ENCODE peak calls at places on chromosomes 13 and 19, in four cellular contexts. One of them, this sample, is unnamed.

GRCh38 chr13:75170321-75170720 is 311.6 kb downstream of the TBC1D4 start:
- DNase-seq in activated CD4-positive, alpha-beta T cell treated with anti-CD3 and anti-CD28 coated beads, Interleukin-2, amount 10 ng/mL, durations not matched to agents 7 days and 5 days: no peak
- DNase-seq in AG09309: no peak
- DNase-seq in iPS-NIHi11: no peak
- DNase-seq in this sample: no peak

GRCh38 chr13:98202026-98202425 is 25.0 kb upstream of the RNF113B start:
- DNase-seq in activated CD4-positive, alpha-beta T cell treated with anti-CD3 and anti-CD28 coated beads, Interleukin-2, amount 10 ng/mL, durations not matched to agents 7 days and 5 days: no peak
- DNase-seq in AG09309: no peak
- DNase-seq in iPS-NIHi11: no peak
- DNase-seq in this sample: no peak

GRCh38 chr19:28289294-28290063 is 923.5 kb downstream of the UQCRFS1 start:
- DNase-seq in iPS-NIHi11: peak; percentile 55
- DNase-seq in activated CD4-positive, alpha-beta T cell treated with anti-CD3 and anti-CD28 coated beads, Interleukin-2, amount 10 ng/mL, durations not matched to agents 7 days and 5 days: no peak
- DNase-seq in AG09309: peak; percentile 16
- DNase-seq in this sample: peak; percentile 51

GRCh38 chr19:6654347-6655310 is 15.3 kb downstream of the TNFSF14 start:
- DNase-seq in AG09309: no peak
- DNase-seq in activated CD4-positive, alpha-beta T cell treated with anti-CD3 and anti-CD28 coated beads, Interleukin-2, amount 10 ng/mL, durations not matched to agents 7 days and 5 days: peak; percentile 66
- DNase-seq in iPS-NIHi11: no peak
- DNase-seq in this sample: no peak

GRCh38 chr19:49538643-49539042 is 10.8 kb downstream of the RCN3 start:
- DNase-seq in iPS-NIHi11: no peak
- DNase-seq in AG09309: no peak
- DNase-seq in activated CD4-positive, alpha-beta T cell treated with anti-CD3 and anti-CD28 coated beads, Interleukin-2, amount 10 ng/mL, durations not matched to agents 7 days and 5 days: no peak
- DNase-seq in this sample: no peak

GRCh38 chr19:39038098-39038497 is 5.7 kb upstream of the FBXO27 start:
- DNase-seq in activated CD4-positive, alpha-beta T cell treated with anti-CD3 and anti-CD28 coated beads, Interleukin-2, amount 10 ng/mL, durations not matched to agents 7 days and 5 days: no peak
- DNase-seq in iPS-NIHi11: peak; percentile 84
- DNase-seq in AG09309: no peak
- DNase-seq in this sample: no peak

GRCh38 chr13:26184791-26185250 is 37.3 kb downstream of the RNF6 start:
- DNase-seq in activated CD4-positive, alpha-beta T cell treated with anti-CD3 and anti-CD28 coated beads, Interleukin-2, amount 10 ng/mL, durations not matched to agents 7 days and 5 days: peak; percentile 84
- DNase-seq in iPS-NIHi11: peak; percentile 56
- DNase-seq in AG09309: peak; percentile 17
- DNase-seq in this sample: peak; percentile 23

GRCh38 chr19:2168619-2169424 is 5.1 kb downstream of the DOT1L start:
- DNase-seq in iPS-NIHi11: peak; percentile 68
- DNase-seq in AG09309: peak; percentile 90
- DNase-seq in activated CD4-positive, alpha-beta T cell treated with anti-CD3 and anti-CD28 coated beads, Interleukin-2, amount 10 ng/mL, durations not matched to agents 7 days and 5 days: no peak
- DNase-seq in this sample: peak; percentile 92

GRCh38 chr13:40438022-40438692 is 228.3 kb downstream of the FOXO1 start:
- DNase-seq in iPS-NIHi11: no peak
- DNase-seq in AG09309: no peak
- DNase-seq in activated CD4-positive, alpha-beta T cell treated with anti-CD3 and anti-CD28 coated beads, Interleukin-2, amount 10 ng/mL, durations not matched to agents 7 days and 5 days: no peak
- DNase-seq in this sample: no peak

GRCh38 chr13:33817513-33817842 is 471 bp upstream of the RFC3 start:
- DNase-seq in AG09309: no peak
- DNase-seq in activated CD4-positive, alpha-beta T cell treated with anti-CD3 and anti-CD28 coated beads, Interleukin-2, amount 10 ng/mL, durations not matched to agents 7 days and 5 days: no peak
- DNase-seq in iPS-NIHi11: no peak
- DNase-seq in this sample: no peak

GRCh38 chr13:36819811-36820140 is 754 bp downstream of the RFXAP start:
- DNase-seq in activated CD4-positive, alpha-beta T cell treated with anti-CD3 and anti-CD28 coated beads, Interleukin-2, amount 10 ng/mL, durations not matched to agents 7 days and 5 days: peak; percentile 54
- DNase-seq in AG09309: no peak
- DNase-seq in iPS-NIHi11: no peak
- DNase-seq in this sample: no peak

GRCh38 chr13:98848736-98849135 is 96.3 kb upstream of the SLC15A1 start:
- DNase-seq in AG09309: no peak
- DNase-seq in activated CD4-positive, alpha-beta T cell treated with anti-CD3 and anti-CD28 coated beads, Interleukin-2, amount 10 ng/mL, durations not matched to agents 7 days and 5 days: no peak
- DNase-seq in iPS-NIHi11: no peak
- DNase-seq in this sample: no peak

GRCh38 chr19:39052846-39053245 is 20.5 kb upstream of the FBXO27 start:
- DNase-seq in AG09309: no peak
- DNase-seq in iPS-NIHi11: no peak
- DNase-seq in activated CD4-positive, alpha-beta T cell treated with anti-CD3 and anti-CD28 coated beads, Interleukin-2, amount 10 ng/mL, durations not matched to agents 7 days and 5 days: no peak
- DNase-seq in this sample: no peak

GRCh38 chr13:40562975-40563349 is 103.5 kb downstream of the FOXO1 start:
- DNase-seq in AG09309: no peak
- DNase-seq in activated CD4-positive, alpha-beta T cell treated with anti-CD3 and anti-CD28 coated beads, Interleukin-2, amount 10 ng/mL, durations not matched to agents 7 days and 5 days: no peak
- DNase-seq in iPS-NIHi11: no peak
- DNase-seq in this sample: no peak

GRCh38 chr13:29254971-29255370 is 340.5 kb downstream of the SLC7A1 start:
- DNase-seq in activated CD4-positive, alpha-beta T cell treated with anti-CD3 and anti-CD28 coated beads, Interleukin-2, amount 10 ng/mL, durations not matched to agents 7 days and 5 days: no peak
- DNase-seq in AG09309: no peak
- DNase-seq in iPS-NIHi11: no peak
- DNase-seq in this sample: no peak

GRCh38 chr13:112943309-112944125 is 25.5 kb upstream of the MCF2L start:
- DNase-seq in AG09309: no peak
- DNase-seq in activated CD4-positive, alpha-beta T cell treated with anti-CD3 and anti-CD28 coated beads, Interleukin-2, amount 10 ng/mL, durations not matched to agents 7 days and 5 days: no peak
- DNase-seq in iPS-NIHi11: peak; percentile 75
- DNase-seq in this sample: no peak

GRCh38 chr19:47353307-47353712 is 4.2 kb downstream of the DHX34 start:
- DNase-seq in iPS-NIHi11: peak; percentile 30
- DNase-seq in activated CD4-positive, alpha-beta T cell treated with anti-CD3 and anti-CD28 coated beads, Interleukin-2, amount 10 ng/mL, durations not matched to agents 7 days and 5 days: no peak
- DNase-seq in AG09309: no peak
- DNase-seq in this sample: no peak

GRCh38 chr19:43755256-43755801 is 567 bp upstream of the SMG9 start:
- DNase-seq in AG09309: no peak
- DNase-seq in activated CD4-positive, alpha-beta T cell treated with anti-CD3 and anti-CD28 coated beads, Interleukin-2, amount 10 ng/mL, durations not matched to agents 7 days and 5 days: peak; percentile 86
- DNase-seq in iPS-NIHi11: peak; percentile 70
- DNase-seq in this sample: no peak

GRCh38 chr13:112713517-112714253 is 23.8 kb downstream of the ATP11A start:
- DNase-seq in activated CD4-positive, alpha-beta T cell treated with anti-CD3 and anti-CD28 coated beads, Interleukin-2, amount 10 ng/mL, durations not matched to agents 7 days and 5 days: no peak
- DNase-seq in iPS-NIHi11: no peak
- DNase-seq in AG09309: no peak
- DNase-seq in this sample: no peak

GRCh38 chr19:46497773-46498172 is 2.1 kb upstream of the PNMA8B start:
- DNase-seq in activated CD4-positive, alpha-beta T cell treated with anti-CD3 and anti-CD28 coated beads, Interleukin-2, amount 10 ng/mL, durations not matched to agents 7 days and 5 days: no peak
- DNase-seq in iPS-NIHi11: no peak
- DNase-seq in AG09309: no peak
- DNase-seq in this sample: no peak

GRCh38 chr19:46726551-46726950 is 9.6 kb upstream of the PRKD2 start:
- DNase-seq in iPS-NIHi11: no peak
- DNase-seq in activated CD4-positive, alpha-beta T cell treated with anti-CD3 and anti-CD28 coated beads, Interleukin-2, amount 10 ng/mL, durations not matched to agents 7 days and 5 days: no peak
- DNase-seq in AG09309: no peak
- DNase-seq in this sample: no peak

GRCh38 chr13:61255035-61255796 is 160.4 kb downstream of the PCDH20 start:
- DNase-seq in activated CD4-positive, alpha-beta T cell treated with anti-CD3 and anti-CD28 coated beads, Interleukin-2, amount 10 ng/mL, durations not matched to agents 7 days and 5 days: no peak
- DNase-seq in iPS-NIHi11: peak; percentile 38
- DNase-seq in AG09309: no peak
- DNase-seq in this sample: no peak

GRCh38 chr19:2774953-2775555 is 8.0 kb downstream of the SGTA start:
- DNase-seq in iPS-NIHi11: no peak
- DNase-seq in AG09309: no peak
- DNase-seq in activated CD4-positive, alpha-beta T cell treated with anti-CD3 and anti-CD28 coated beads, Interleukin-2, amount 10 ng/mL, durations not matched to agents 7 days and 5 days: no peak
- DNase-seq in this sample: no peak

GRCh38 chr19:38696733-38697055 is 47.6 kb downstream of the CAPN12 start:
- DNase-seq in iPS-NIHi11: no peak
- DNase-seq in AG09309: no peak
- DNase-seq in activated CD4-positive, alpha-beta T cell treated with anti-CD3 and anti-CD28 coated beads, Interleukin-2, amount 10 ng/mL, durations not matched to agents 7 days and 5 days: no peak
- DNase-seq in this sample: no peak

GRCh38 chr13:27296496-27296895 is 25.9 kb downstream of the RASL11A start:
- DNase-seq in iPS-NIHi11: no peak
- DNase-seq in AG09309: no peak
- DNase-seq in activated CD4-positive, alpha-beta T cell treated with anti-CD3 and anti-CD28 coated beads, Interleukin-2, amount 10 ng/mL, durations not matched to agents 7 days and 5 days: no peak
- DNase-seq in this sample: no peak

GRCh38 chr19:13621413-13621812 is 115.1 kb upstream of the CACNA1A start:
- DNase-seq in activated CD4-positive, alpha-beta T cell treated with anti-CD3 and anti-CD28 coated beads, Interleukin-2, amount 10 ng/mL, durations not matched to agents 7 days and 5 days: no peak
- DNase-seq in iPS-NIHi11: peak; percentile 36
- DNase-seq in AG09309: peak; percentile 80
- DNase-seq in this sample: peak; percentile 79

GRCh38 chr13:27203854-27204253 is 32.2 kb upstream of the USP12 start:
- DNase-seq in activated CD4-positive, alpha-beta T cell treated with anti-CD3 and anti-CD28 coated beads, Interleukin-2, amount 10 ng/mL, durations not matched to agents 7 days and 5 days: no peak
- DNase-seq in iPS-NIHi11: no peak
- DNase-seq in AG09309: no peak
- DNase-seq in this sample: no peak

GRCh38 chr19:6161271-6161850 is 25.9 kb downstream of the ACSBG2 start:
- DNase-seq in AG09309: no peak
- DNase-seq in activated CD4-positive, alpha-beta T cell treated with anti-CD3 and anti-CD28 coated beads, Interleukin-2, amount 10 ng/mL, durations not matched to agents 7 days and 5 days: peak; percentile 80
- DNase-seq in iPS-NIHi11: peak; percentile 59
- DNase-seq in this sample: no peak

GRCh38 chr13:46213242-46213641 is 1.5 kb downstream of the LRRC63 start:
- DNase-seq in AG09309: no peak
- DNase-seq in iPS-NIHi11: no peak
- DNase-seq in activated CD4-positive, alpha-beta T cell treated with anti-CD3 and anti-CD28 coated beads, Interleukin-2, amount 10 ng/mL, durations not matched to agents 7 days and 5 days: no peak
- DNase-seq in this sample: no peak

GRCh38 chr13:86906458-86906857 is 764.7 kb upstream of the SLITRK5 start:
- DNase-seq in activated CD4-positive, alpha-beta T cell treated with anti-CD3 and anti-CD28 coated beads, Interleukin-2, amount 10 ng/mL, durations not matched to agents 7 days and 5 days: no peak
- DNase-seq in AG09309: no peak
- DNase-seq in iPS-NIHi11: no peak
- DNase-seq in this sample: no peak

GRCh38 chr13:20869540-20869939 is 33.0 kb downstream of the XPO4 start:
- DNase-seq in AG09309: no peak
- DNase-seq in iPS-NIHi11: no peak
- DNase-seq in activated CD4-positive, alpha-beta T cell treated with anti-CD3 and anti-CD28 coated beads, Interleukin-2, amount 10 ng/mL, durations not matched to agents 7 days and 5 days: no peak
- DNase-seq in this sample: no peak

GRCh38 chr19:6241680-6242079 is 38.1 kb downstream of the MLLT1 start:
- DNase-seq in activated CD4-positive, alpha-beta T cell treated with anti-CD3 and anti-CD28 coated beads, Interleukin-2, amount 10 ng/mL, durations not matched to agents 7 days and 5 days: no peak
- DNase-seq in AG09309: no peak
- DNase-seq in iPS-NIHi11: no peak
- DNase-seq in this sample: no peak

GRCh38 chr19:996051-996838 is 4.0 kb upstream of the GRIN3B start:
- DNase-seq in AG09309: no peak
- DNase-seq in activated CD4-positive, alpha-beta T cell treated with anti-CD3 and anti-CD28 coated beads, Interleukin-2, amount 10 ng/mL, durations not matched to agents 7 days and 5 days: peak; percentile 70
- DNase-seq in iPS-NIHi11: peak; percentile 59
- DNase-seq in this sample: no peak

This sample was measured in AG09319.